ENCODE peak calls at places on chromosome 19, in five cellular contexts. D is right lobe of liver, H is keratinocyte, J is pancreas, I is stomach. M is an unnamed sample.
A peak's percentile ranks its signal among the peaks of the same experiment; 100 is the strongest.

GRCh38 chr19:46069841-46070341 is 29.1 kb upstream of the IGFL4 start:
- DNase-seq in H (peak; percentile 61), I (no peak), D (no peak), J (no peak), M (peak; percentile 73)

GRCh38 chr19:41588497-41589209 is 12.7 kb downstream of the CEACAM21 start:
- DNase-seq in D (no peak), I (no peak), J (no peak), H (no peak), M (peak; percentile 17)

GRCh38 chr19:18586311-18586710 is 2.3 kb upstream of the REX1BD start:
- DNase-seq in D (no peak), H (no peak), J (no peak), I (no peak), M (no peak)

GRCh38 chr19:18507021-18507726 is 14.7 kb downstream of the ELL start:
- DNase-seq in H (no peak), J (no peak), I (peak; percentile 74), D (no peak), M (peak; percentile 43)

GRCh38 chr19:3404324-3405260 is 38.2 kb downstream of the NFIC start:
- DNase-seq in I (peak; percentile 88), D (peak; percentile 83), H (no peak), J (peak; percentile 96), M (peak; percentile 74)

GRCh38 chr19:2865334-2866221 is 1.6 kb upstream of the ZNF556 start:
- DNase-seq in I (no peak), D (no peak), J (no peak), H (no peak), M (no peak)

GRCh38 chr19:4524808-4525562 is 6.7 kb upstream of the PLIN4 start:
- DNase-seq in J (peak; percentile 80), H (no peak), D (peak; percentile 64), I (peak; percentile 63), M (peak; percentile 38)

GRCh38 chr19:18789883-18790565 is 1.1 kb downstream of the COMP start:
- DNase-seq in J (no peak), I (no peak), H (no peak), D (no peak), M (peak; percentile 65)

GRCh38 chr19:6767081-6767356 is 216 bp downstream of the SH2D3A start:
- DNase-seq in D (no peak), I (no peak), J (no peak), H (no peak), M (no peak)

GRCh38 chr19:23867895-23868294 is 46.8 kb upstream of the ZNF726 start:
- DNase-seq in H (no peak), I (no peak), D (no peak), J (no peak), M (no peak)

GRCh38 chr19:4870025-4870700 is 2.7 kb upstream of the PLIN3 start:
- DNase-seq in I (peak; percentile 42), D (peak; percentile 57), J (no peak), H (peak; percentile 94), M (peak; percentile 82)

GRCh38 chr19:48806518-48806817 is 4.4 kb downstream of the BCAT2 start:
- DNase-seq in H (no peak), I (peak; percentile 42), D (no peak), J (no peak), M (no peak)

GRCh38 chr19:32219881-32220552 is 125.4 kb upstream of the ZNF507 start:
- DNase-seq in J (no peak), D (no peak), I (no peak), H (no peak), M (no peak)

GRCh38 chr19:42111384-42111783 is 20.9 kb downstream of the POU2F2 start:
- DNase-seq in J (no peak), D (no peak), H (peak; percentile 66), I (no peak), M (peak; percentile 85)

GRCh38 chr19:39506944-39507714 is 7.8 kb upstream of the SELENOV start:
- DNase-seq in I (no peak), D (no peak), J (no peak), H (no peak), M (peak; percentile 74)

GRCh38 chr19:39507715-39508364 is 7.1 kb upstream of the SELENOV start:
- DNase-seq in I (no peak), D (no peak), J (no peak), H (no peak), M (no peak)

GRCh38 chr19:39508629-39509028 is 6.3 kb upstream of the SELENOV start:
- DNase-seq in H (no peak), J (no peak), D (no peak), I (no peak), M (no peak)

GRCh38 chr19:39509233-39509632 is 5.7 kb upstream of the SELENOV start:
- DNase-seq in J (no peak), D (no peak), H (no peak), I (no peak), M (no peak)

DNA sequence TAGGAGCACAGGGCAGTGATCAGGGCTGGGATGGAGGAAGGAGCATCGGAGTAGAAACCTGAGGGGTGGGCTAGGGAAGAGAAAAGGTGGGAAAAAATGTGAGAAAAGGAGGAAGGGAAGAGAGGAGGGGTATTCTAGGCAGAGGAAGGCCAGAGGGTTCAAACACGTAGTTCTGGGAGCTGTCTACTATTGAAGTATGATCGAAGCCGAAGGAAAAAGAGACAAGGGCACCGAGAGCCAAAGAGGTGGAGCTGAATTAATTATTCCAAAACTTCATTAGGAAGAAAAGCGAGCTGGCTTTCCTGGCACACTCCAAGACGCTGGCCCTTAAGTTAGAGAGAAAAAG is 7.8 kb downstream of the DLL3 start:
- DNase-seq in D (no peak), I (no peak), H (no peak), J (no peak), M (no peak)
- H3K4me3 ChIP-seq in D (no peak overlapping the region), I (no peak overlapping the region), H (peak overlapping the region; percentile 68), J (no peak overlapping the region), M (peak overlapping the region; percentile 66)

GRCh38 chr19:343451-343931 is 1.1 kb downstream of the MIER2 start:
- DNase-seq in J (no peak), I (no peak), H (no peak), D (no peak), M (no peak)
- H3K4me3 ChIP-seq in J (peak overlapping the region; percentile 70), I (peak overlapping the region; percentile 97), H (peak overlapping the region; percentile 74), D (peak overlapping the region; percentile 62), M (peak overlapping the region; percentile 60)

DNA sequence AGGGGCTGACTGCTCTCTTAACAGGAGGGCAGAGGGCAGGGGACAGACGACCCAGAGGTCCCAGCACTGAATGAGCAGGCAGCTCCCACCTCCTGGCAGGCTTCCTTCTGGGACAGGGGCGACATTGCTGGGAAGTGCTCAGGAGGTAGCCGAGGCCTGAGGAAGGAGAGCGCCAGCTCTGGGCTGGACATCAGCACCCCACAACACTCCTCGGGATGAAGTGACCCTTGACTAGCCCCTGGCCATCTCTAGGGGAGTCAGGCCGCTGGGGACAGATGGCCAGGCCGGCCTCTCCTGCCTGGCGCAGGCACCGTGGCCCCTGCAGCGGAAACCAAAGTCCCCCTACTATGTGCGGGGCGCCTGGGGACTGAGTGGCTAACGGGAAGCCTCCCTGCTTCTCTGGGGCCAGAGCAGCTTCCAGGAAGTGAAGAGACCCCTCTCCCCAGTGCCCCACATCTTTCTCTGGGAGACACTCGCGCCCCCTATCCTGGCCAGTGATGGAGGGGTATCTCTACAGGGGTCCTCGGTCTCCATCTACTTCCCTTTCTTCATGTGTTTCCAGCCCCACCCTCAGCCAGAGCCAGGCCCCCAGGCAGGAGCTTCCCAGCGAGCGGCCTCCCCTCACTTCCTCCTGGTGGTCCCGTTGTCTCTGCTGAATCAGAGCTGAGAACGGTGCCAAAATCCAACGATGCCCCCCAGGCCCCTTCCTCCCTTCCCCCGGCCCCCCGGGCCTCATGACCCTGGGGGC is 10.0 kb downstream of the PRR36 start:
- DNase-seq in J (peak; percentile 60), H (no peak), I (no peak), D (no peak), M (no peak)
- H3K4me3 ChIP-seq in J (no peak overlapping the region), H (no peak overlapping the region), I (no peak overlapping the region), D (no peak overlapping the region), M (no peak overlapping the region)

GRCh38 chr19:47239610-47240296 is 8.8 kb upstream of the BBC3 start:
- DNase-seq in I (peak; percentile 58), D (no peak), H (no peak), J (peak; percentile 84), M (no peak)
- H3K4me3 ChIP-seq in I (peak overlapping the region; percentile 36), D (no peak overlapping the region), H (peak overlapping the region; percentile 7), J (no peak overlapping the region), M (no peak overlapping the region)

GRCh38 chr19:35077411-35078223 is 36.1 kb downstream of the HPN start:
- DNase-seq in I (no peak), D (no peak), H (no peak), J (no peak), M (no peak)
- H3K4me3 ChIP-seq in I (no peak overlapping the region), D (no peak overlapping the region), H (no peak overlapping the region), J (no peak overlapping the region), M (no peak overlapping the region)

M was measured in MG63.